ENCODE peak calls at places on chromosome 14, in seven cellular contexts. One of them, this sample, is unnamed.

GRCh38 chr14:59657769-59658168 is 81.2 kb upstream of the CCDC175 start:
- DNase-seq in lung: no peak
- DNase-seq in MCF 10A: no peak
- DNase-seq in epithelial cell of esophagus: no peak
- DNase-seq in brain microvascular endothelial cell: no peak
- DNase-seq in mesothelial cell of epicardium: no peak
- DNase-seq in dorsolateral prefrontal cortex: no peak
- DNase-seq in this sample: no peak

GRCh38 chr14:94171208-94171607 is 2.9 kb upstream of the PPP4R4 start:
- DNase-seq in lung: no peak
- DNase-seq in MCF 10A: no peak
- DNase-seq in epithelial cell of esophagus: peak
- DNase-seq in brain microvascular endothelial cell: no peak
- DNase-seq in mesothelial cell of epicardium: no peak
- DNase-seq in dorsolateral prefrontal cortex: no peak
- DNase-seq in this sample: no peak

GRCh38 chr14:22456986-22457594 is 131.9 kb downstream of the DAD1 start:
- DNase-seq in lung: no peak
- DNase-seq in MCF 10A: no peak
- DNase-seq in epithelial cell of esophagus: no peak
- DNase-seq in brain microvascular endothelial cell: no peak
- DNase-seq in mesothelial cell of epicardium: no peak
- DNase-seq in dorsolateral prefrontal cortex: no peak
- DNase-seq in this sample: no peak

GRCh38 chr14:73491977-73492552 is 1.3 kb downstream of the RIOX1 start:
- DNase-seq in lung: no peak
- DNase-seq in MCF 10A: no peak
- DNase-seq in epithelial cell of esophagus: no peak
- DNase-seq in brain microvascular endothelial cell: no peak
- DNase-seq in mesothelial cell of epicardium: peak
- DNase-seq in dorsolateral prefrontal cortex: no peak
- DNase-seq in this sample: no peak

GRCh38 chr14:96934961-96935360 is 137.8 kb downstream of the VRK1 start:
- DNase-seq in lung: no peak
- DNase-seq in MCF 10A: no peak
- DNase-seq in epithelial cell of esophagus: no peak
- DNase-seq in brain microvascular endothelial cell: no peak
- DNase-seq in mesothelial cell of epicardium: no peak
- DNase-seq in dorsolateral prefrontal cortex: no peak
- DNase-seq in this sample: no peak

GRCh38 chr14:52354257-52354656 is 40.1 kb downstream of the PTGER2 start:
- DNase-seq in lung: no peak
- DNase-seq in MCF 10A: no peak
- DNase-seq in epithelial cell of esophagus: no peak
- DNase-seq in brain microvascular endothelial cell: no peak
- DNase-seq in mesothelial cell of epicardium: no peak
- DNase-seq in dorsolateral prefrontal cortex: no peak
- DNase-seq in this sample: no peak

GRCh38 chr14:98138666-98139065 is 1133.3 kb downstream of the BCL11B start:
- DNase-seq in lung: peak
- DNase-seq in MCF 10A: peak
- DNase-seq in epithelial cell of esophagus: peak
- DNase-seq in brain microvascular endothelial cell: no peak
- DNase-seq in mesothelial cell of epicardium: no peak
- DNase-seq in dorsolateral prefrontal cortex: no peak
- DNase-seq in this sample: no peak

GRCh38 chr14:73651005-73651404 is 6.2 kb downstream of the DNAL1 start:
- DNase-seq in lung: no peak
- DNase-seq in MCF 10A: no peak
- DNase-seq in epithelial cell of esophagus: no peak
- DNase-seq in brain microvascular endothelial cell: no peak
- DNase-seq in mesothelial cell of epicardium: no peak
- DNase-seq in dorsolateral prefrontal cortex: no peak
- DNase-seq in this sample: no peak

GRCh38 chr14:50462111-50462510 is 65.4 kb upstream of the CDKL1 start:
- DNase-seq in lung: no peak
- DNase-seq in MCF 10A: no peak
- DNase-seq in epithelial cell of esophagus: no peak
- DNase-seq in brain microvascular endothelial cell: no peak
- DNase-seq in mesothelial cell of epicardium: no peak
- DNase-seq in dorsolateral prefrontal cortex: no peak
- DNase-seq in this sample: no peak

GRCh38 chr14:24279301-24280186 is 8.1 kb upstream of the RABGGTA start:
- DNase-seq in lung: no peak
- DNase-seq in MCF 10A: peak
- DNase-seq in epithelial cell of esophagus: peak
- DNase-seq in brain microvascular endothelial cell: no peak
- DNase-seq in mesothelial cell of epicardium: no peak
- DNase-seq in dorsolateral prefrontal cortex: no peak
- DNase-seq in this sample: no peak
- TF ChIP-seq CTCF in lung: no peak
- TF ChIP-seq CTCF in MCF 10A: no peak
- TF ChIP-seq CTCF in epithelial cell of esophagus: peak
- TF ChIP-seq CTCF in brain microvascular endothelial cell: peak
- TF ChIP-seq CTCF in mesothelial cell of epicardium: no peak
- TF ChIP-seq CTCF in dorsolateral prefrontal cortex: peak
- TF ChIP-seq CTCF in this sample: no peak

GRCh38 chr14:69076341-69076740 is 76.6 kb downstream of the DCAF5 start:
- DNase-seq in lung: no peak
- DNase-seq in MCF 10A: no peak
- DNase-seq in epithelial cell of esophagus: no peak
- DNase-seq in brain microvascular endothelial cell: no peak
- DNase-seq in mesothelial cell of epicardium: no peak
- DNase-seq in dorsolateral prefrontal cortex: no peak
- DNase-seq in this sample: no peak
- TF ChIP-seq CTCF in lung: no peak
- TF ChIP-seq CTCF in MCF 10A: no peak
- TF ChIP-seq CTCF in epithelial cell of esophagus: no peak
- TF ChIP-seq CTCF in brain microvascular endothelial cell: no peak
- TF ChIP-seq CTCF in mesothelial cell of epicardium: no peak
- TF ChIP-seq CTCF in dorsolateral prefrontal cortex: no peak
- TF ChIP-seq CTCF in this sample: no peak

DNA sequence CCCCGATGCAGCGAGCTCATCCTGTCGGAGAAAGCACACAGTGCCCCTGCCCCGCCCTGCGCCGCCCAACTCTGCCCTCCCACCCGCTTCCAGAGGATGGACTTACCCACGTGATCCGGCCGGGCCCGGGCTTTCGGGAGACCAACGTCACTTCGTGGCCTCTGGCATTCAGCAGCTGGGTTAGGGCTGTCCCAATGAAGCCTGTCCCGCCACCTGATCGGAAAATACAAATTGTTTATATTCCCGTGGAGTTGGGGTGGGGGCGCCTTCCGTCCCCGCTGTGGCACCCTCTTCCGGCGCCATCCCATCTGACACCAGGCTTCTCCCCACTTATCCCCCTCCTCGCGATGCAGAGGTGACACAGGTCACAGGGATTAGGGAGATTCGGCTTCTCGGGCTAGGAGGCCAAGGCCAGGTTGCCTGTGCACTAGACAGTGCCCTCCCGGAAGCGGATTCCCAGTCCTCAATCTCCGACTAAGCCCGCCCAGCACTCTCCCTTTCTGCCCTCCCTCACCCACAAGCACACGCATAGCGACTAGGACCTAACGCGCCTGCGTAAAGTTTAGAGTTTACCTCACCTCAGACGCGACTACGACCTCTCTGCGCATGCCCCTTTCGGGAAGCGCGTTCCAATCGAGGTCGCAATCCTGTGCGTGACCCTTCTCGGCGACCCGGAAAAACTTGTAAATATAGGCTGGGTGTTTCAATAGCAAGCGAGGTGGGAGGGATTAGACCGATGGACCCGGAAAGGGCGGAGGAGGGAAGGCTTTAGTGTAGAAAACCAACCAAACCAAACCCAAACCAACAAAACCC is at the start of gene SDR39U1:
- DNase-seq in lung: peak
- DNase-seq in MCF 10A: peak
- DNase-seq in epithelial cell of esophagus: peak
- DNase-seq in brain microvascular endothelial cell: peak
- DNase-seq in mesothelial cell of epicardium: peak
- DNase-seq in dorsolateral prefrontal cortex: peak
- DNase-seq in this sample: peak
- TF ChIP-seq CTCF in lung: no peak
- TF ChIP-seq CTCF in MCF 10A: no peak
- TF ChIP-seq CTCF in epithelial cell of esophagus: no peak
- TF ChIP-seq CTCF in brain microvascular endothelial cell: no peak
- TF ChIP-seq CTCF in mesothelial cell of epicardium: no peak
- TF ChIP-seq CTCF in dorsolateral prefrontal cortex: no peak
- TF ChIP-seq CTCF in this sample: peak

GRCh38 chr14:20456971-20457370 is 1.9 kb downstream of the APEX1 start:
- DNase-seq in lung: no peak
- DNase-seq in MCF 10A: no peak
- DNase-seq in epithelial cell of esophagus: no peak
- DNase-seq in brain microvascular endothelial cell: no peak
- DNase-seq in mesothelial cell of epicardium: no peak
- DNase-seq in dorsolateral prefrontal cortex: no peak
- DNase-seq in this sample: no peak
- TF ChIP-seq CTCF in lung: no peak
- TF ChIP-seq CTCF in MCF 10A: no peak
- TF ChIP-seq CTCF in epithelial cell of esophagus: no peak
- TF ChIP-seq CTCF in brain microvascular endothelial cell: no peak
- TF ChIP-seq CTCF in mesothelial cell of epicardium: no peak
- TF ChIP-seq CTCF in dorsolateral prefrontal cortex: no peak
- TF ChIP-seq CTCF in this sample: no peak

This sample was measured in type B pancreatic cell.